ENCODE peak calls at places on chromosomes 16 and 17, in eight cellular contexts. S, G, O, U, A, I, P and M are unnamed samples.

GRCh38 chr17:8445536-8445935 is 9.9 kb downstream of the NDEL1 start:
- DNase-seq in O (no peak), S (no peak), G (no peak), A (no peak), P (no peak), U (no peak), I (no peak), M (no peak)

GRCh38 chr17:67347826-67348225 is 18.6 kb downstream of the PSMD12 start:
- DNase-seq in A (no peak), U (no peak), I (no peak), O (no peak), G (no peak), P (no peak), S (no peak), M (no peak)

GRCh38 chr16:89744813-89745212 is 23.5 kb downstream of the ZNF276 start:
- DNase-seq in P (no peak), A (peak), G (no peak), I (no peak), O (no peak), U (no peak), S (no peak), M (peak)

GRCh38 chr17:34434065-34434464 is 71.0 kb upstream of the CCL1 start:
- DNase-seq in U (no peak), G (no peak), A (no peak), O (no peak), P (no peak), S (no peak), I (no peak), M (no peak)

GRCh38 chr17:74892974-74893911 is at the start of gene FADS6:
- DNase-seq in S (no peak), O (no peak), U (no peak), A (no peak), G (peak), I (no peak), P (no peak), M (no peak)

GRCh38 chr17:10210151-10210574 is 11.8 kb upstream of the GAS7 start:
- DNase-seq in U (no peak), I (peak), O (no peak), G (peak), S (no peak), P (no peak), A (no peak), M (no peak)

GRCh38 chr16:85927326-85927725 is 28.4 kb downstream of the IRF8 start:
- DNase-seq in G (no peak), I (no peak), A (no peak), U (no peak), O (no peak), S (no peak), P (no peak), M (no peak)

GRCh38 chr17:58527306-58527705 is 12.9 kb upstream of the MTMR4 start:
- DNase-seq in S (no peak), G (no peak), P (no peak), O (no peak), A (no peak), I (no peak), U (no peak), M (no peak)

GRCh38 chr17:81651692-81652091 is 4.7 kb downstream of the PDE6G start:
- DNase-seq in G (no peak), O (no peak), A (no peak), S (no peak), I (peak), P (no peak), U (no peak), M (peak)

GRCh38 chr17:66507103-66507923 is 204.9 kb downstream of the PRKCA start:
- DNase-seq in A (peak), I (peak), S (no peak), O (no peak), G (no peak), P (no peak), U (no peak), M (peak)

GRCh38 chr17:44842748-44843147 is 4.9 kb upstream of the HIGD1B start:
- DNase-seq in I (no peak), A (no peak), U (no peak), S (no peak), G (no peak), P (no peak), O (no peak), M (no peak)

GRCh38 chr16:87583453-87584131 is 18.7 kb upstream of the JPH3 start:
- DNase-seq in A (no peak), S (no peak), U (no peak), G (no peak), O (no peak), P (no peak), I (no peak), M (peak)